ENCODE peak calls at places on chromosomes 7 and 10, in eight cellular contexts. V is CD4-positive, alpha-beta memory T cell; J is NCI-H2081; P is stimulated activated CD8-positive, alpha-beta memory T cell treated with anti-CD3 and anti-CD28 coated beads, Interleukin-7, amount 100 ng/mL, for 48 hours; L is NCI-H345; W is caudate nucleus; O is iPS DF 6.9; S is NCI-H774. U is an unnamed sample.

GRCh38 chr7:140454657-140455015 is 24.7 kb downstream of the MKRN1 start:
- DNase-seq in V (no peak), J (no peak), P (no peak), L (no peak), W (no peak), O (no peak), S (no peak), U (no peak)

GRCh38 chr7:67267914-67268313 is 271.3 kb downstream of the TYW1 start:
- DNase-seq in V (no peak), J (peak), P (no peak), L (peak), W (peak), O (no peak), S (no peak), U (no peak)

GRCh38 chr10:5587151-5588079 is 62.7 kb downstream of the CALML3 start:
- DNase-seq in V (no peak), J (no peak), P (no peak), L (no peak), W (no peak), O (no peak), S (no peak), U (no peak)

GRCh38 chr10:98814459-98814858 is 367.7 kb upstream of the HPS1 start:
- DNase-seq in V (no peak), J (no peak), P (no peak), L (no peak), W (no peak), O (no peak), S (no peak), U (no peak)

GRCh38 chr7:74262639-74263398 is 8.6 kb upstream of the RFC2 start:
- DNase-seq in V (no peak), J (no peak), P (no peak), L (no peak), W (no peak), O (no peak), S (peak), U (no peak)

GRCh38 chr7:3915337-3915865 is 614.3 kb downstream of the SDK1 start:
- DNase-seq in V (no peak), J (no peak), P (no peak), L (no peak), W (no peak), O (no peak), S (no peak), U (no peak)

GRCh38 chr7:99379043-99379577 is 4.6 kb downstream of the ARPC1B start:
- DNase-seq in V (peak), J (no peak), P (no peak), L (no peak), W (no peak), O (no peak), S (no peak), U (no peak)

GRCh38 chr10:121158988-121159579 is 307.9 kb downstream of the WDR11 start:
- DNase-seq in V (no peak), J (no peak), P (no peak), L (peak), W (peak), O (no peak), S (no peak), U (no peak)

GRCh38 chr10:118584181-118584954 is 11.1 kb downstream of the PRLHR start:
- DNase-seq in V (no peak), J (no peak), P (no peak), L (no peak), W (no peak), O (no peak), S (no peak), U (no peak)

GRCh38 chr10:99507265-99507664 is 25.5 kb upstream of the NKX2-3 start:
- DNase-seq in V (no peak), J (no peak), P (no peak), L (no peak), W (no peak), O (no peak), S (no peak), U (no peak)

GRCh38 chr10:48574322-48574796 is 30.5 kb downstream of the ARHGAP22 start:
- DNase-seq in V (no peak), J (no peak), P (no peak), L (no peak), W (no peak), O (no peak), S (no peak), U (no peak)

GRCh38 chr7:125516194-125516593 is 586.6 kb upstream of the POT1 start:
- DNase-seq in V (no peak), J (peak), P (no peak), L (peak), W (no peak), O (no peak), S (peak), U (no peak)

GRCh38 chr7:26993816-26994810 is 101.7 kb downstream of the HOXA1 start:
- DNase-seq in V (no peak), J (no peak), P (no peak), L (no peak), W (no peak), O (no peak), S (no peak), U (no peak)

GRCh38 chr7:7869036-7869435 is 99.6 kb upstream of the GLCCI1 start:
- DNase-seq in V (no peak), J (no peak), P (no peak), L (peak), W (no peak), O (no peak), S (no peak), U (no peak)

GRCh38 chr10:124736491-124737136 is 7.6 kb downstream of the FAM53B start:
- DNase-seq in V (no peak), J (peak), P (no peak), L (peak), W (peak), O (no peak), S (no peak), U (peak)

GRCh38 chr10:94155722-94156271 is 162.1 kb downstream of the PLCE1 start:
- DNase-seq in V (no peak), J (no peak), P (no peak), L (no peak), W (no peak), O (no peak), S (no peak), U (no peak)

GRCh38 chr7:115406216-115406615 is 484.3 kb downstream of the MDFIC start:
- DNase-seq in V (no peak), J (no peak), P (no peak), L (no peak), W (no peak), O (no peak), S (no peak), U (no peak)

GRCh38 chr10:99631496-99631895 is 11.3 kb upstream of the SLC25A28 start:
- DNase-seq in V (no peak), J (no peak), P (no peak), L (no peak), W (no peak), O (no peak), S (no peak), U (no peak)

GRCh38 chr10:3516626-3517255 is 268.3 kb downstream of the KLF6 start:
- DNase-seq in V (peak), J (no peak), P (no peak), L (no peak), W (no peak), O (no peak), S (no peak), U (no peak)

GRCh38 chr7:13981070-13981469 is 8.4 kb downstream of the ETV1 start:
- DNase-seq in V (no peak), J (peak), P (no peak), L (no peak), W (no peak), O (no peak), S (no peak), U (no peak)

GRCh38 chr10:57165671-57166070 is 804.6 kb upstream of the ZWINT start:
- DNase-seq in V (no peak), J (no peak), P (no peak), L (no peak), W (no peak), O (no peak), S (no peak), U (no peak)

U was measured in dorsolateral prefrontal cortex.